ENCODE peak calls at places on chromosomes 2 and 18, in ten cellular contexts. E, Q, W, N, P, Z, K, L, O and I are unnamed samples.

GRCh38 chr2:195532628-195533271 is 124.3 kb upstream of the SLC39A10 start:
- DNase-seq in Z (peak; percentile 7), O (no peak), N (peak; percentile 23), W (peak; percentile 69), Q (no peak), E (peak; percentile 62), L (no peak), K (no peak), P (no peak), I (no peak)

GRCh38 chr2:235538989-235539388 is 45.1 kb downstream of the AGAP1 start:
- DNase-seq in K (no peak), L (no peak), Z (no peak), N (no peak), O (no peak), Q (no peak), W (no peak), P (no peak), E (no peak), I (no peak)

GRCh38 chr2:241929551-241930490 is 60.3 kb downstream of the RTP5 start:
- DNase-seq in O (no peak), N (no peak), P (no peak), L (no peak), Z (no peak), Q (no peak), W (no peak), K (no peak), E (no peak), I (no peak)

GRCh38 chr2:148930046-148930775 is 55.2 kb downstream of the KIF5C start:
- DNase-seq in W (no peak), K (no peak), P (no peak), N (no peak), E (no peak), L (no peak), Z (no peak), Q (no peak), O (peak; percentile 46), I (peak; percentile 17)

GRCh38 chr18:51813740-51814139 is 526.3 kb upstream of the DCC start:
- DNase-seq in P (no peak), E (no peak), O (no peak), L (no peak), Q (no peak), K (no peak), N (no peak), W (no peak), Z (no peak), I (no peak)

GRCh38 chr2:37080231-37080630 is 3.9 kb downstream of the HEATR5B start:
- DNase-seq in W (no peak), P (no peak), K (no peak), L (no peak), Z (no peak), Q (no peak), N (no peak), O (no peak), E (no peak), I (no peak)

GRCh38 chr2:236309669-236310029 is 45.4 kb upstream of the ASB18 start:
- DNase-seq in L (peak; percentile 62), P (peak; percentile 49), W (no peak), Z (no peak), N (peak; percentile 8), K (no peak), E (peak; percentile 3), Q (peak; percentile 13), O (peak; percentile 82), I (peak; percentile 52)

GRCh38 chr2:193695367-193695766 is 1500.6 kb upstream of the TMEFF2 start:
- DNase-seq in Q (no peak), P (no peak), O (peak; percentile 31), E (peak; percentile 6), K (no peak), L (no peak), N (peak; percentile 34), Z (peak; percentile 56), W (peak; percentile 12), I (peak; percentile 22)

GRCh38 chr18:5476961-5477800 is 66.6 kb downstream of the EPB41L3 start:
- DNase-seq in L (peak; percentile 56), E (peak; percentile 47), O (peak; percentile 66), N (no peak), Z (no peak), K (no peak), P (no peak), Q (no peak), W (no peak), I (no peak)

GRCh38 chr2:104890092-104890393 is 36.1 kb downstream of the POU3F3 start:
- DNase-seq in Q (no peak), P (no peak), O (no peak), E (no peak), Z (no peak), K (no peak), L (no peak), W (no peak), N (no peak), I (no peak)

GRCh38 chr18:48002933-48003365 is 72.5 kb upstream of the SMAD2 start:
- DNase-seq in P (no peak), Q (no peak), N (peak; percentile 82), K (peak; percentile 95), E (peak; percentile 68), W (no peak), Z (peak; percentile 77), O (no peak), L (no peak), I (no peak)

GRCh38 chr2:170843656-170844055 is 27.0 kb downstream of the GAD1 start:
- DNase-seq in L (no peak), Q (no peak), K (peak; percentile 64), W (no peak), O (no peak), E (peak; percentile 70), N (peak; percentile 72), Z (peak; percentile 94), P (no peak), I (no peak)

GRCh38 chr18:29779096-29779495 is 1263.4 kb downstream of the DSC3 start:
- DNase-seq in E (no peak), P (no peak), W (no peak), N (no peak), Q (no peak), K (no peak), O (no peak), Z (no peak), L (no peak), I (no peak)

GRCh38 chr18:68714356-68714706 is 577 bp downstream of the TMX3 start:
- DNase-seq in Q (no peak), L (no peak), W (peak; percentile 25), P (peak; percentile 12), E (no peak), N (no peak), K (peak; percentile 38), Z (no peak), O (peak; percentile 43), I (peak; percentile 29)

GRCh38 chr18:49893036-49893435 is 79.7 kb upstream of the ACAA2 start:
- DNase-seq in Q (no peak), E (no peak), N (no peak), O (no peak), W (no peak), P (no peak), Z (peak; percentile 19), K (no peak), L (no peak), I (no peak)

GRCh38 chr2:113173563-113174368 is at the start of gene PSD4:
- DNase-seq in N (no peak), P (peak; percentile 80), K (no peak), Q (no peak), E (no peak), O (no peak), Z (no peak), L (no peak), W (peak; percentile 97), I (no peak)

GRCh38 chr18:79373736-79374135 is 22.0 kb upstream of the NFATC1 start:
- DNase-seq in W (no peak), L (no peak), K (no peak), E (no peak), O (no peak), N (no peak), Z (no peak), Q (no peak), P (no peak), I (no peak)

DNA sequence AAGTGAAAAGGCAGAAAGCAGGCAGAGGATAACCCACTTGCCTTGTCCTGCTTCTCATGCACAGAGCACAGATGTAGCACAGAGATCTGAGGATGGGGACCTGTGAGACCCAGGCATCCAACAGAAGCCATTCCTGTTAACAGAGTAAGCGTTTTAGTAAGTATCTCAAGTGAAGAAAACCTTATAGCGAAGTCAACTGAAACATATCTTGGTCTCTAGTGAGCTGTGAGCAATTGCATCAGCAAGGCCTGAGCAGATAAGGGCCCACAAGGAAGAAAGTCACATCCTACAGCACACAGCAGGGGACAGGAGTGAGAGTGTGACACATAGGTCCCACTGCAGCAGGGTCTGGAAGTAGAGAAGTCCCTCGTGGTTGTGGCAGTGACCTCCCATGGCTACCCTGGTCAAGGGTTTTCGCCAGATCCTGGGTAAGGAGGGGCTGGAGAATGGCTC is 248.7 kb upstream of the TNP1 start:
- DNase-seq in E (no peak), L (no peak), O (no peak), N (no peak), P (peak; percentile 37), W (no peak), K (peak; percentile 35), Z (no peak), Q (no peak), I (no peak)
- H2AFZ ChIP-seq in E (peak overlapping the region; percentile 32), L (peak overlapping the region; percentile 12), O (no peak overlapping the region), N (no peak overlapping the region), P (peak overlapping the region; percentile 68), W (no peak overlapping the region), K (peak overlapping the region; percentile 35), Z (no peak overlapping the region), Q (no peak overlapping the region), I (no peak overlapping the region)

GRCh38 chr18:75854174-75854573 is 426.7 kb upstream of the SMIM21 start:
- DNase-seq in K (no peak), N (no peak), L (no peak), W (peak; percentile 30), E (no peak), Q (peak; percentile 47), P (peak; percentile 15), O (peak; percentile 18), Z (peak; percentile 20), I (no peak)
- H2AFZ ChIP-seq in K (no peak overlapping the region), N (no peak overlapping the region), L (no peak overlapping the region), W (no peak overlapping the region), E (no peak overlapping the region), Q (no peak overlapping the region), P (no peak overlapping the region), O (no peak overlapping the region), Z (no peak overlapping the region), I (no peak overlapping the region)

DNA sequence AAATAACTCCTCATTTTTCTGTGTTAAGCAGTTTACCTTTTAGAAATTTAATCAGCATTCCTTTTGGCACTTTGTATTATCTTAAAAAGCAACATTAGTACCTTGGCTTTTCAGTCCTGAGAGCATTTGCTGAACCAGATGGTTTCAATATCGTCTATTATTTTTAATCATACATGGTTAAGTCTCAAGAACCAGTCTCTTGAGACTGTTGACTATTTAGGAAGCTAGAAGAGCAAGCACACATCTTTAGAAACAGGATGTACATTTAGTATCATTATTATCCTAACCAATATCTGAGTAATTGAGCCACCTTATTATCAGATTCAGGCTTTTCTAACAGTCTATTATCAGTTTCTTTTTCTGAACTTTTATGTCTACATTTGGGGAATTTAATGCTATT is 28.2 kb upstream of the ZEB2 start:
- DNase-seq in Z (no peak), Q (no peak), K (no peak), N (no peak), L (no peak), P (no peak), O (no peak), E (no peak), W (no peak), I (no peak)
- H2AFZ ChIP-seq in Z (no peak overlapping the region), Q (no peak overlapping the region), K (peak overlapping the region; percentile 52), N (no peak overlapping the region), L (no peak overlapping the region), P (no peak overlapping the region), O (no peak overlapping the region), E (no peak overlapping the region), W (peak overlapping the region; percentile 2), I (no peak overlapping the region)

GRCh38 chr2:228507870-228508269 is 326.4 kb upstream of the SPHKAP start:
- DNase-seq in N (no peak), E (no peak), P (no peak), L (no peak), Q (peak; percentile 75), K (no peak), O (peak; percentile 18), Z (no peak), W (no peak), I (no peak)

GRCh38 chr2:228507231-228507824 is 325.8 kb upstream of the SPHKAP start:
- DNase-seq in E (no peak), Z (no peak), O (no peak), W (no peak), N (no peak), L (no peak), K (no peak), P (no peak), Q (no peak), I (no peak)
- H2AFZ ChIP-seq in E (no peak overlapping the region), Z (no peak overlapping the region), O (no peak overlapping the region), W (no peak overlapping the region), N (no peak overlapping the region), L (no peak overlapping the region), K (no peak overlapping the region), P (no peak overlapping the region), Q (no peak overlapping the region), I (peak overlapping the region; percentile 14)